ENCODE peak calls at places on chromosomes 2 and 18, in nine cellular contexts. I is K562, U is AG09309, V is cardiac muscle cell, Y is heart right ventricle, M is fibroblast of the aortic adventitia, T is breast epithelium, P is uterus, R is sigmoid colon. L is an unnamed sample.

GRCh38 chr2:216880509-216881184 is 20.8 kb upstream of the TNP1 start:
- DNase-seq in I (peak), U (no peak), V (peak), Y (no peak), M (peak), T (no peak), P (no peak), R (no peak), L (no peak)

GRCh38 chr2:239814917-239815637 is 210.1 kb downstream of the NDUFA10 start:
- DNase-seq in I (no peak), U (no peak), V (no peak), Y (no peak), M (peak), T (no peak), P (peak), R (peak), L (peak)

GRCh38 chr2:100742884-100743283 is 77.1 kb upstream of the NPAS2 start:
- DNase-seq in I (no peak), U (peak), V (peak), Y (no peak), M (peak), T (no peak), P (no peak), R (no peak), L (peak)

GRCh38 chr2:180742809-180743208 is 237.6 kb upstream of the UBE2E3 start:
- DNase-seq in I (no peak), U (no peak), V (no peak), Y (no peak), M (no peak), T (no peak), P (no peak), R (no peak), L (no peak)

GRCh38 chr18:7172611-7173010 is 55.0 kb upstream of the LAMA1 start:
- DNase-seq in I (no peak), U (no peak), V (no peak), Y (no peak), M (no peak), T (no peak), P (no peak), R (no peak), L (no peak)

GRCh38 chr2:224584111-224584764 is 925 bp downstream of the CUL3 start:
- DNase-seq in I (no peak), U (no peak), V (peak), Y (peak), M (peak), T (peak), P (peak), R (peak), L (peak)

GRCh38 chr18:22169011-22169888 is at the start of gene GATA6:
- DNase-seq in I (peak), U (peak), V (peak), Y (peak), M (peak), T (peak), P (peak), R (peak), L (peak)

GRCh38 chr18:56083097-56083865 is 495.3 kb upstream of the TCF4 start:
- DNase-seq in I (no peak), U (no peak), V (peak), Y (peak), M (peak), T (no peak), P (peak), R (no peak), L (peak)

GRCh38 chr2:153641046-153641445 is 162.5 kb upstream of the RPRM start:
- DNase-seq in I (no peak), U (no peak), V (no peak), Y (no peak), M (no peak), T (no peak), P (no peak), R (no peak), L (no peak)

GRCh38 chr18:34624551-34624950 is 85.5 kb upstream of the DTNA start:
- DNase-seq in I (no peak), U (no peak), V (no peak), Y (no peak), M (no peak), T (no peak), P (no peak), R (no peak), L (peak)

GRCh38 chr2:142445023-142445422 is 314.2 kb upstream of the LRP1B start:
- DNase-seq in I (no peak), U (no peak), V (no peak), Y (no peak), M (no peak), T (no peak), P (no peak), R (no peak), L (no peak)

GRCh38 chr2:197599285-197599965 is 76.0 kb downstream of the RFTN2 start:
- DNase-seq in I (peak), U (no peak), V (peak), Y (no peak), M (peak), T (no peak), P (no peak), R (no peak), L (peak)

GRCh38 chr18:47054369-47054768 is 18.9 kb upstream of the ELOA2 start:
- DNase-seq in I (no peak), U (no peak), V (no peak), Y (no peak), M (no peak), T (no peak), P (no peak), R (no peak), L (no peak)

GRCh38 chr2:236774171-236774570 is 204.5 kb downstream of the ACKR3 start:
- DNase-seq in I (no peak), U (no peak), V (no peak), Y (no peak), M (no peak), T (no peak), P (no peak), R (no peak), L (no peak)

GRCh38 chr2:120384486-120385354 is 38.8 kb downstream of the INHBB start:
- DNase-seq in I (no peak), U (no peak), V (no peak), Y (no peak), M (no peak), T (no peak), P (no peak), R (peak), L (no peak)

GRCh38 chr18:905307-905947 is 756 bp downstream of the ADCYAP1 start:
- DNase-seq in I (no peak), U (no peak), V (no peak), Y (no peak), M (no peak), T (no peak), P (no peak), R (no peak), L (no peak)

GRCh38 chr2:3480352-3481010 is 38.9 kb downstream of the ADI1 start:
- DNase-seq in I (no peak), U (no peak), V (no peak), Y (no peak), M (no peak), T (no peak), P (no peak), R (no peak), L (no peak)

GRCh38 chr2:98027955-98028593 is 32.3 kb upstream of the TMEM131 start:
- DNase-seq in I (no peak), U (peak), V (peak), Y (no peak), M (peak), T (no peak), P (no peak), R (no peak), L (peak)

GRCh38 chr18:54679318-54680149 is 88.5 kb downstream of the DYNAP start:
- DNase-seq in I (peak), U (peak), V (peak), Y (no peak), M (peak), T (no peak), P (no peak), R (no peak), L (peak)

GRCh38 chr2:25230626-25231311 is 62.4 kb upstream of the POMC start:
- DNase-seq in I (peak), U (no peak), V (no peak), Y (no peak), M (no peak), T (no peak), P (no peak), R (no peak), L (no peak)

GRCh38 chr2:24343225-24343882 is 17.0 kb downstream of the ITSN2 start:
- DNase-seq in I (no peak), U (no peak), V (no peak), Y (no peak), M (no peak), T (no peak), P (no peak), R (no peak), L (no peak)

GRCh38 chr18:57759650-57760049 is 43.5 kb downstream of the ATP8B1 start:
- DNase-seq in I (no peak), U (no peak), V (peak), Y (no peak), M (no peak), T (no peak), P (no peak), R (no peak), L (peak)

GRCh38 chr2:37189452-37190153 is 1.1 kb upstream of the SULT6B1 start:
- DNase-seq in I (no peak), U (peak), V (peak), Y (no peak), M (peak), T (peak), P (no peak), R (no peak), L (peak)

GRCh38 chr18:845152-845819 is 33.2 kb upstream of the YES1 start:
- DNase-seq in I (no peak), U (no peak), V (peak), Y (no peak), M (peak), T (no peak), P (peak), R (no peak), L (peak)

GRCh38 chr2:211967234-211967633 is 571.4 kb downstream of the ERBB4 start:
- DNase-seq in I (no peak), U (no peak), V (no peak), Y (no peak), M (no peak), T (no peak), P (no peak), R (no peak), L (no peak)

GRCh38 chr2:235639387-235639786 is 145.5 kb downstream of the AGAP1 start:
- DNase-seq in I (no peak), U (peak), V (peak), Y (peak), M (peak), T (peak), P (peak), R (peak), L (peak)

GRCh38 chr2:37925063-37925897 is at the start of gene RMDN2:
- DNase-seq in I (peak), U (peak), V (peak), Y (peak), M (peak), T (peak), P (peak), R (peak), L (peak)

GRCh38 chr2:31553362-31553761 is 27.4 kb downstream of the SRD5A2 start:
- DNase-seq in I (no peak), U (no peak), V (no peak), Y (no peak), M (no peak), T (no peak), P (no peak), R (no peak), L (no peak)

GRCh38 chr18:67519582-67519981 is 3.1 kb upstream of the DSEL start:
- DNase-seq in I (no peak), U (peak), V (peak), Y (no peak), M (peak), T (no peak), P (no peak), R (no peak), L (peak)

GRCh38 chr18:74689251-74689650 is 91.6 kb downstream of the ZNF407 start:
- DNase-seq in I (no peak), U (peak), V (peak), Y (no peak), M (peak), T (no peak), P (no peak), R (no peak), L (peak)

GRCh38 chr2:219445220-219445631 is 10.6 kb downstream of the SPEG start:
- DNase-seq in I (no peak), U (no peak), V (no peak), Y (no peak), M (no peak), T (no peak), P (no peak), R (no peak), L (no peak)

GRCh38 chr2:219447242-219448098 is 12.8 kb downstream of the SPEG start:
- DNase-seq in I (no peak), U (no peak), V (no peak), Y (no peak), M (peak), T (no peak), P (no peak), R (peak), L (no peak)

GRCh38 chr2:219448099-219448775 is 13.6 kb downstream of the SPEG start:
- DNase-seq in I (no peak), U (no peak), V (no peak), Y (no peak), M (no peak), T (no peak), P (no peak), R (no peak), L (no peak)

GRCh38 chr2:219446101-219446504 is 11.5 kb downstream of the SPEG start:
- DNase-seq in I (no peak), U (no peak), V (peak), Y (no peak), M (peak), T (no peak), P (peak), R (peak), L (peak)

GRCh38 chr2:219446689-219447088 is 12.0 kb downstream of the SPEG start:
- DNase-seq in I (no peak), U (no peak), V (no peak), Y (no peak), M (no peak), T (no peak), P (no peak), R (no peak), L (no peak)
- H3K4me3 ChIP-seq in I (no peak), U (no peak), V (no peak), Y (no peak), M (no peak), T (no peak), P (no peak), R (peak), L (no peak)

GRCh38 chr2:99337164-99337930 is at the start of gene EIF5B:
- DNase-seq in I (peak), U (peak), V (peak), Y (peak), M (peak), T (peak), P (peak), R (peak), L (peak)
- TF ChIP-seq CTCF in I (peak), U (peak), V (peak), Y (peak), M (peak), T (peak), P (peak), R (no peak), L (peak)

DNA sequence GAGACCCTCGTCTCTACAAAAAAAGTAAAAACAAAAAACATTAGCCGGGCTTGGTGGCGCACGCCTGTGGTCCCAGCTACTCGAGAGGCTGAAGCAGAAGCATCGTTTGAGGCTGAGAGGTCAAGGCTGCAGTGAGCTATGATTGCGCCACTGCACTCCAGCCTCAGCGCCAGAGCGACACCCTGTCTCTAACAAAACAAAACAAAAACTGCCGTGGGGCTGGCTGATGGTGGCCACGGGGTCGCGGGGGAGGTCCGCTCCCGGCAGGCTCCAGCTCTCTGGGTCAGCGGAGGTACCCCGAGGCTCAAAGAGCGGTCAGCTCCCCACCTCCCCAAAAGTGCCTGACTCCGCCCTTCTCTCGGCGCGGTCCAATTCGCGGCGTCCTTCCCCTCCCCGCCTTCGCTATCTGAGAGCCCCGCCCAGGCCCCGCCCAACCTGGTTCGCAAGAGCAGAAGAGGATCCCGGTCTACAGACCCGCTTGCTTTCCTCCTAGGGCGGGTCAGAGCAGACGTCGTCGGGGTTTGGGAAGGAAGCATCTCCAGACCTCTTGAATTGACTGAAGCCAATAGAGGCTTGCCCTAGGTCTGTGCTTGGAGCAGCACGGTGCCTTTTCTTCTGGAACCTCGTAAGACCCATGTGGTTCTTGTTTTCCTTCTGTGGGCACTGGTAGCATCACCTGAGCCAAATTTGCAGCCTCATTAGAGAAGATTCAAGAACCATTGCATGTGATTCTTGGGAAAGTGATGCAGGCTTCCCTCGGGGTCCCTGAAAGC is 7.8 kb downstream of the RAX start:
- DNase-seq in I (peak), U (no peak), V (peak), Y (no peak), M (no peak), T (no peak), P (no peak), R (no peak), L (no peak)
- H3K4me3 ChIP-seq in I (peak), U (peak), V (peak), Y (peak), M (peak), T (peak), P (no peak), R (peak), L (peak)

DNA sequence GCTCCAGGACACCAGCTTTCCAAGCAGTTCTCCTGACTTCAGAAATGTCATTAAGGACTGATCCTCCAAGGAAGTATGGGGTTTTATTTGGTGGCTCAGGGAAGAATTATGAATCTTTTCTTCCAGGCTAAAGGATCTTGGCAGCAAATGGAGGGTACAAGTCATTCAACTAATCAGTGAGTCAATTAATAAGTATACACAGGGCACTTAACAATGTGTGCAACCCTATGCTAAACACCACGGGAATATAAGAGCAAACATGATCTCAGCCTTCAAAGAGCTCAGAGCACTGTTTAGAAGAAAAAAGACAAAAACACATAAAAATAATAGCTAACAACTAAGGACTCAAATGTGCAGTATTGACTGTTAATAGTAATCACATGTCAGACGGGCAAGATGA is 234.5 kb downstream of the SETBP1 start:
- DNase-seq in I (no peak), U (no peak), V (no peak), Y (no peak), M (no peak), T (no peak), P (no peak), R (no peak), L (peak)
- TF ChIP-seq CTCF in I (no peak), U (no peak), V (no peak), Y (no peak), M (no peak), T (no peak), P (no peak), R (no peak), L (no peak)

GRCh38 chr2:16461672-16462071 is 204.0 kb downstream of the CYRIA start:
- DNase-seq in I (no peak), U (no peak), V (no peak), Y (no peak), M (no peak), T (no peak), P (no peak), R (no peak), L (no peak)

GRCh38 chr2:16464641-16465040 is 201.0 kb downstream of the CYRIA start:
- DNase-seq in I (no peak), U (no peak), V (no peak), Y (no peak), M (no peak), T (no peak), P (no peak), R (no peak), L (no peak)

GRCh38 chr2:16466821-16467151 is 198.8 kb downstream of the CYRIA start:
- DNase-seq in I (no peak), U (no peak), V (no peak), Y (no peak), M (no peak), T (no peak), P (no peak), R (no peak), L (no peak)

GRCh38 chr2:16462965-16463364 is 202.7 kb downstream of the CYRIA start:
- DNase-seq in I (no peak), U (no peak), V (no peak), Y (no peak), M (no peak), T (no peak), P (no peak), R (no peak), L (no peak)

GRCh38 chr2:16466133-16466820 is 199.4 kb downstream of the CYRIA start:
- DNase-seq in I (no peak), U (no peak), V (no peak), Y (no peak), M (no peak), T (no peak), P (no peak), R (no peak), L (no peak)
- H3K4me3 ChIP-seq in I (no peak), U (no peak), V (no peak), Y (no peak), M (no peak), T (no peak), P (no peak), R (no peak), L (no peak)

L was measured in fibroblast of mammary gland.